ENCODE peak calls at places on chromosomes 13 and 19, in eight cellular contexts. S is adrenal gland, L is foreskin fibroblast, Z is A549, E is thoracic aorta, D is Panc1, J is fibroblast of the aortic adventitia, K is transverse colon. T is an unnamed sample.

GRCh38 chr19:23762884-23763711 is 4.4 kb upstream of the ZNF681 start:
- DNase-seq in S (peak; percentile 90), L (no peak), Z (no peak), E (no peak), D (no peak), J (peak; percentile 4), K (peak; percentile 93), T (peak; percentile 60)

GRCh38 chr13:93862259-93862658 is 617.2 kb downstream of the DCT start:
- DNase-seq in S (no peak), L (no peak), Z (no peak), E (no peak), D (no peak), J (peak; percentile 45), K (no peak), T (peak; percentile 43)

GRCh38 chr13:95197548-95197947 is 103.7 kb downstream of the ABCC4 start:
- DNase-seq in S (no peak), L (no peak), Z (no peak), E (no peak), D (no peak), J (no peak), K (no peak), T (no peak)

GRCh38 chr19:6343462-6343861 is 10.1 kb upstream of the ACER1 start:
- DNase-seq in S (no peak), L (no peak), Z (peak; percentile 45), E (no peak), D (no peak), J (no peak), K (no peak), T (no peak)

GRCh38 chr13:50512602-50513527 is 330.6 kb downstream of the DLEU7 start:
- DNase-seq in S (peak; percentile 55), L (peak; percentile 37), Z (no peak), E (no peak), D (no peak), J (peak; percentile 66), K (peak; percentile 75), T (peak; percentile 45)

GRCh38 chr19:17337675-17338439 is 504 bp downstream of the GTPBP3 start:
- DNase-seq in S (no peak), L (no peak), Z (no peak), E (no peak), D (no peak), J (no peak), K (no peak), T (no peak)

GRCh38 chr19:41530761-41531301 is 45.1 kb upstream of the CEACAM21 start:
- DNase-seq in S (peak; percentile 21), L (peak; percentile 10), Z (no peak), E (no peak), D (no peak), J (no peak), K (no peak), T (no peak)

GRCh38 chr19:19053508-19054314 is 10.1 kb upstream of the SLC25A42 start:
- DNase-seq in S (peak; percentile 64), L (peak; percentile 33), Z (peak; percentile 57), E (no peak), D (no peak), J (peak; percentile 61), K (peak; percentile 77), T (peak; percentile 6)

GRCh38 chr13:73107970-73108369 is 49.2 kb downstream of the KLF5 start:
- DNase-seq in S (no peak), L (no peak), Z (no peak), E (no peak), D (no peak), J (no peak), K (no peak), T (no peak)

GRCh38 chr19:30227661-30228112 is 144.5 kb upstream of the ZNF536 start:
- DNase-seq in S (peak; percentile 75), L (peak; percentile 65), Z (peak; percentile 82), E (no peak), D (no peak), J (peak; percentile 17), K (peak; percentile 57), T (peak; percentile 25)

GRCh38 chr13:96551540-96551939 is 442.7 kb downstream of the OXGR1 start:
- DNase-seq in S (no peak), L (no peak), Z (no peak), E (no peak), D (no peak), J (no peak), K (no peak), T (no peak)

GRCh38 chr19:368624-369020 is 24.0 kb upstream of the MIER2 start:
- DNase-seq in S (no peak), L (no peak), Z (no peak), E (no peak), D (no peak), J (no peak), K (no peak), T (no peak)

GRCh38 chr13:82010780-82011179 is 1669.9 kb upstream of the SPRY2 start:
- DNase-seq in S (no peak), L (no peak), Z (no peak), E (no peak), D (no peak), J (no peak), K (no peak), T (no peak)

GRCh38 chr13:100063333-100063732 is 25.6 kb upstream of the PCCA start:
- DNase-seq in S (no peak), L (peak; percentile 30), Z (no peak), E (no peak), D (no peak), J (no peak), K (no peak), T (no peak)

GRCh38 chr13:105336706-105337582 is 1198.5 kb downstream of the EFNB2 start:
- DNase-seq in S (no peak), L (no peak), Z (no peak), E (no peak), D (no peak), J (peak; percentile 38), K (no peak), T (peak; percentile 38)

GRCh38 chr19:38519988-38520387 is 86.5 kb downstream of the RYR1 start:
- DNase-seq in S (no peak), L (no peak), Z (no peak), E (no peak), D (no peak), J (no peak), K (no peak), T (no peak)

GRCh38 chr13:22793598-22794134 is 387.1 kb upstream of the SGCG start:
- DNase-seq in S (no peak), L (no peak), Z (peak; percentile 6), E (no peak), D (no peak), J (no peak), K (no peak), T (peak; percentile 26)

GRCh38 chr13:59483441-59484116 is 680.1 kb downstream of the DIAPH3 start:
- DNase-seq in S (no peak), L (no peak), Z (no peak), E (no peak), D (no peak), J (peak; percentile 12), K (no peak), T (no peak)

GRCh38 chr13:110484290-110485048 is 77.1 kb downstream of the RAB20 start:
- DNase-seq in S (no peak), L (no peak), Z (no peak), E (no peak), D (no peak), J (no peak), K (no peak), T (no peak)

GRCh38 chr19:40519352-40520322 is 52.8 kb downstream of the SPTBN4 start:
- DNase-seq in S (no peak), L (peak; percentile 18), Z (peak; percentile 90), E (no peak), D (no peak), J (no peak), K (no peak), T (peak; percentile 10)

DNA sequence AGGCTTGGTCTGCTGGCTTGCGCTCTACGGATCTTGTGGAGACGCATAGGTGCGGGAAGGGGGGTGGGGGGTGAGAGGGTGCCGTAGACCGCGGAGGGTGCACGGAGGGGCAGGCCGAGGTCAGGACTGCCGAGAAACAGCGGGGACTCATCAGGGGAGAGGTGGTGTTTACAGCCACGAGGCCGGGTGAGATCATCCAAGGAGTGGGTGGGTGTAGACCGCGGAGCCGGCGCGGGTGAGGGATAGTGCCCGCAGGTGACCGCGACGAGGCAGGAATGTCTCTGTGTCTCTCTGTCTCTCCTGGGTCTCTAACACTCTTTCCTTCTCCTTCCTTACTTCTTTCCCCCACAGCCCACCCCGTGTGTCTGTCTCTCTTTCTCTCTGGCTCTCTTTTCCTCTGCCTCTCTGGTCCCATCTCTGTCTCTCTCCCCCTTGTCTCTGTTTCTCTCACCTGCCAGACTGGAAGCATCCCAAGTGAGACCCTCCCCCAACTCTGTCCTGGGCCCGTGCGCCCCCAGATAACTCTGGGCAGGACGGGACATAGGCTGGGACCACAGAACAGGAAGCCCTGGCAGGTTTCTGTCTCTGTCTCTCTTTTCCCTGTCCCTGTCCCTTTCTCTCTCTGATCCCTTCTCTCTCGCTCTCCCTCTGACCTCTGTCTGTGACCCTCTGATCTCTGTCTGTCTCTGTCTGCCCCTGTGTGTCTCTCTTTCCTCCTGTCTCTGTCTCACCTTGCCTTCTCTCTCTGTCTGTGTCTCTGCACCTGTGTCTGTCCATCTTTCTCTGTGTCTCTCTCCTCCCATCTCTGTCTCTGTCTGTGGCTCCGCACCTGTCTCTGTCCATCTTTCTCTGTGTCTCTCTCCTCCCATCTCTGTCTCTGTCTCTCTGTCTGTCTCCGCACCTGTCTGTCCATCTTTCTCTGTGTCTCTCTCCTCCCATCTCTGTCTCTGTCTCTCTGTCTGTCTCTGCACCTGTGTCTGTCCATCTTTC is 1.8 kb upstream of the KLK4 start:
- DNase-seq in S (peak; percentile 21), L (no peak), Z (no peak), E (no peak), D (no peak), J (no peak), K (no peak), T (no peak)
- H3K4me3 ChIP-seq in S (no peak overlapping the region), L (no peak overlapping the region), Z (peak overlapping the region; percentile 14), E (no peak overlapping the region), D (no peak overlapping the region), J (no peak overlapping the region), K (no peak overlapping the region), T (no peak overlapping the region)

GRCh38 chr19:11418166-11418517 is 972 bp downstream of the RGL3 start:
- DNase-seq in S (no peak), L (no peak), Z (no peak), E (no peak), D (no peak), J (no peak), K (no peak), T (no peak)
- H3K4me3 ChIP-seq in S (no peak overlapping the region), L (no peak overlapping the region), Z (peak overlapping the region; percentile 55), E (peak overlapping the region; percentile 74), D (peak overlapping the region; percentile 66), J (no peak overlapping the region), K (peak overlapping the region; percentile 36), T (no peak overlapping the region)

DNA sequence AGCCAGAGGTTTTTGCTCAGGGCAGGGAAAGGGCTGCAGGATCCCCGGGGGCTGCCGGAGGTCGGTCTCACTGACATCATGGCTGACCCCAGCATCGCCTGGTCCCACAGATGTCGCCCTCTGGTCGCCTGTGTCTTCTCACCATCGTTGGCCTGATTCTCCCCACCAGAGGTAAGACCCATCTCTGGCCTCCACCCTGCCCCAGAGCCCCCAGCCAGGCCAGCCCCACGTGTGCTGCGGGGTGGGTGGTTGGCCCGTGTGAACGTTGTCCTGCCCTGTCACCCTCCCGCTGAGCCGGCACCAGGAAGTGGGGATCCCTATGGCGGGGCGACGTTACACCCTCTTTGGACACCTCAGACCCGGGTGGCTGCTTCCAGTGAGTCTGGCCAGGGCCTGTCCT is 906 bp downstream of the FXYD5 start:
- DNase-seq in S (no peak), L (no peak), Z (no peak), E (no peak), D (no peak), J (no peak), K (no peak), T (no peak)
- H3K4me3 ChIP-seq in S (no peak overlapping the region), L (peak overlapping the region; percentile 83), Z (peak overlapping the region; percentile 68), E (peak overlapping the region; percentile 85), D (peak overlapping the region; percentile 71), J (peak overlapping the region; percentile 95), K (peak overlapping the region; percentile 45), T (peak overlapping the region; percentile 88)

GRCh38 chr19:48962029-48962848 is 2.9 kb upstream of the FTL start:
- DNase-seq in S (peak; percentile 59), L (no peak), Z (peak; percentile 94), E (no peak), D (no peak), J (no peak), K (peak; percentile 90), T (no peak)
- H3K4me3 ChIP-seq in S (no peak overlapping the region), L (no peak overlapping the region), Z (peak overlapping the region; percentile 33), E (no peak overlapping the region), D (no peak overlapping the region), J (no peak overlapping the region), K (no peak overlapping the region), T (no peak overlapping the region)

T was measured in brain microvascular endothelial cell.